ENCODE peak calls at places on chromosomes 11 and 22, in nine cellular contexts. One of them, this sample, is unnamed.

GRCh38 chr11:130554241-130555055 is 106.0 kb downstream of the ADAMTS15 start:
- DNase-seq in RWPE1: peak; percentile 20
- DNase-seq in astrocyte: no peak
- DNase-seq in Calu3: no peak
- DNase-seq in BE2C: no peak
- DNase-seq in AG04450: no peak
- DNase-seq in hepatocyte: no peak
- DNase-seq in CD8-positive, alpha-beta T cell: no peak
- DNase-seq in cardiac muscle cell: no peak
- DNase-seq in this sample: no peak

GRCh38 chr11:82365351-82365750 is 368.3 kb downstream of the FAM181B start:
- DNase-seq in hepatocyte: no peak
- DNase-seq in astrocyte: no peak
- DNase-seq in CD8-positive, alpha-beta T cell: no peak
- DNase-seq in AG04450: no peak
- DNase-seq in RWPE1: no peak
- DNase-seq in cardiac muscle cell: no peak
- DNase-seq in BE2C: no peak
- DNase-seq in Calu3: no peak
- DNase-seq in this sample: no peak

GRCh38 chr22:50141891-50142363 is 28.6 kb upstream of the PANX2 start:
- DNase-seq in astrocyte: no peak
- DNase-seq in BE2C: no peak
- DNase-seq in AG04450: peak; percentile 29
- DNase-seq in hepatocyte: no peak
- DNase-seq in RWPE1: no peak
- DNase-seq in cardiac muscle cell: no peak
- DNase-seq in Calu3: no peak
- DNase-seq in CD8-positive, alpha-beta T cell: no peak
- DNase-seq in this sample: no peak

GRCh38 chr11:128686745-128687177 is 7.1 kb upstream of the FLI1 start:
- DNase-seq in AG04450: no peak
- DNase-seq in hepatocyte: peak; percentile 68
- DNase-seq in cardiac muscle cell: peak; percentile 73
- DNase-seq in CD8-positive, alpha-beta T cell: peak; percentile 60
- DNase-seq in Calu3: no peak
- DNase-seq in astrocyte: no peak
- DNase-seq in BE2C: no peak
- DNase-seq in RWPE1: peak; percentile 47
- DNase-seq in this sample: no peak

GRCh38 chr11:130425156-130425555 is 3.3 kb downstream of the ADAMTS8 start:
- DNase-seq in AG04450: no peak
- DNase-seq in hepatocyte: no peak
- DNase-seq in CD8-positive, alpha-beta T cell: no peak
- DNase-seq in astrocyte: no peak
- DNase-seq in BE2C: no peak
- DNase-seq in Calu3: no peak
- DNase-seq in RWPE1: no peak
- DNase-seq in cardiac muscle cell: no peak
- DNase-seq in this sample: no peak

GRCh38 chr11:129922674-129923073 is 27.3 kb upstream of the NFRKB start:
- DNase-seq in cardiac muscle cell: no peak
- DNase-seq in BE2C: no peak
- DNase-seq in Calu3: no peak
- DNase-seq in RWPE1: no peak
- DNase-seq in CD8-positive, alpha-beta T cell: no peak
- DNase-seq in AG04450: no peak
- DNase-seq in astrocyte: no peak
- DNase-seq in hepatocyte: no peak
- DNase-seq in this sample: no peak

GRCh38 chr22:40413873-40414272 is 43.5 kb downstream of the SGSM3 start:
- DNase-seq in CD8-positive, alpha-beta T cell: no peak
- DNase-seq in cardiac muscle cell: no peak
- DNase-seq in hepatocyte: no peak
- DNase-seq in BE2C: no peak
- DNase-seq in AG04450: no peak
- DNase-seq in RWPE1: no peak
- DNase-seq in Calu3: no peak
- DNase-seq in astrocyte: no peak
- DNase-seq in this sample: no peak

GRCh38 chr11:2940166-2940929 is 11.1 kb upstream of the PHLDA2 start:
- DNase-seq in RWPE1: peak; percentile 59
- DNase-seq in AG04450: no peak
- DNase-seq in cardiac muscle cell: peak; percentile 18
- DNase-seq in hepatocyte: no peak
- DNase-seq in BE2C: no peak
- DNase-seq in CD8-positive, alpha-beta T cell: peak; percentile 30
- DNase-seq in astrocyte: no peak
- DNase-seq in Calu3: peak; percentile 68
- DNase-seq in this sample: peak; percentile 55

GRCh38 chr11:69841170-69841858 is 22.1 kb upstream of the FGF3 start:
- DNase-seq in Calu3: no peak
- DNase-seq in BE2C: no peak
- DNase-seq in cardiac muscle cell: no peak
- DNase-seq in astrocyte: no peak
- DNase-seq in hepatocyte: no peak
- DNase-seq in RWPE1: no peak
- DNase-seq in AG04450: no peak
- DNase-seq in CD8-positive, alpha-beta T cell: no peak
- DNase-seq in this sample: no peak

GRCh38 chr11:93646399-93646798 is 15.1 kb upstream of the CEP295 start:
- DNase-seq in hepatocyte: no peak
- DNase-seq in cardiac muscle cell: no peak
- DNase-seq in RWPE1: no peak
- DNase-seq in BE2C: no peak
- DNase-seq in AG04450: no peak
- DNase-seq in CD8-positive, alpha-beta T cell: no peak
- DNase-seq in Calu3: no peak
- DNase-seq in astrocyte: no peak
- DNase-seq in this sample: no peak

GRCh38 chr11:93652161-93652597 is 9.3 kb upstream of the CEP295 start:
- DNase-seq in BE2C: peak; percentile 36
- DNase-seq in RWPE1: peak; percentile 13
- DNase-seq in cardiac muscle cell: peak; percentile 66
- DNase-seq in CD8-positive, alpha-beta T cell: peak; percentile 39
- DNase-seq in astrocyte: peak; percentile 6
- DNase-seq in Calu3: peak; percentile 52
- DNase-seq in hepatocyte: peak; percentile 43
- DNase-seq in AG04450: no peak
- DNase-seq in this sample: peak; percentile 62

GRCh38 chr11:93645938-93646337 is 15.5 kb upstream of the CEP295 start:
- DNase-seq in cardiac muscle cell: no peak
- DNase-seq in CD8-positive, alpha-beta T cell: no peak
- DNase-seq in Calu3: no peak
- DNase-seq in astrocyte: no peak
- DNase-seq in AG04450: no peak
- DNase-seq in RWPE1: no peak
- DNase-seq in hepatocyte: no peak
- DNase-seq in BE2C: no peak
- DNase-seq in this sample: no peak

GRCh38 chr11:93651052-93651451 is 10.4 kb upstream of the CEP295 start:
- DNase-seq in astrocyte: no peak
- DNase-seq in RWPE1: no peak
- DNase-seq in cardiac muscle cell: no peak
- DNase-seq in BE2C: no peak
- DNase-seq in CD8-positive, alpha-beta T cell: no peak
- DNase-seq in Calu3: no peak
- DNase-seq in AG04450: no peak
- DNase-seq in hepatocyte: no peak
- DNase-seq in this sample: no peak

DNA sequence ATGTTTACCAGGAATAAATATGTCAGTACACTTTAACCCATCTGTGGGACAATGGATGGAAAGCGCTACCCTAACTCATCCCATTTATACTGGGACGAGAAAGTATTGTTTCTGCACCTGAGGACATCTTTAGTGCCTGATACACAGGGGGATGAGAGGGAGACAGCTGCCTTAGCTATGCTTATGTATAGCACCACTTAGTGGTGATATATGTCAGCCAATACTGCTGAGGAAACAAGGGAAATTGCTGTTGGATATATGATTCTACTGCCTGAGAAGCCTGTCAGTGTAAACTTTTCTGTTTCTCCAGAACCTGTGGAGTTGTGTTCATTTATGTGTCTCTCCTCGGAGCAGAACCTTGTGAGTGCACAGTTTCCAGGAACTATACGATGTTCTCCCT is 13.3 kb upstream of the CEP295 start:
- DNase-seq in Calu3: no peak
- DNase-seq in CD8-positive, alpha-beta T cell: no peak
- DNase-seq in RWPE1: no peak
- DNase-seq in astrocyte: peak; percentile 4
- DNase-seq in BE2C: peak; percentile 16
- DNase-seq in AG04450: no peak
- DNase-seq in hepatocyte: peak; percentile 47
- DNase-seq in cardiac muscle cell: peak; percentile 36
- DNase-seq in this sample: peak; percentile 20
- TF ChIP-seq CTCF in Calu3: no peak
- TF ChIP-seq CTCF in CD8-positive, alpha-beta T cell: no peak
- TF ChIP-seq CTCF in RWPE1: no peak
- TF ChIP-seq CTCF in astrocyte: peak; percentile 42
- TF ChIP-seq CTCF in BE2C: peak; percentile 71
- TF ChIP-seq CTCF in AG04450: peak; percentile 50
- TF ChIP-seq CTCF in hepatocyte: peak; percentile 60
- TF ChIP-seq CTCF in cardiac muscle cell: peak; percentile 50
- TF ChIP-seq CTCF in this sample: peak; percentile 71

GRCh38 chr11:57323503-57324153 is 1.1 kb downstream of the TNKS1BP1 start:
- DNase-seq in RWPE1: peak; percentile 20
- DNase-seq in cardiac muscle cell: peak; percentile 52
- DNase-seq in CD8-positive, alpha-beta T cell: no peak
- DNase-seq in astrocyte: peak; percentile 15
- DNase-seq in hepatocyte: peak; percentile 49
- DNase-seq in BE2C: no peak
- DNase-seq in Calu3: no peak
- DNase-seq in AG04450: no peak
- DNase-seq in this sample: peak; percentile 41
- TF ChIP-seq CTCF in RWPE1: no peak
- TF ChIP-seq CTCF in cardiac muscle cell: peak; percentile 21
- TF ChIP-seq CTCF in CD8-positive, alpha-beta T cell: no peak
- TF ChIP-seq CTCF in astrocyte: no peak
- TF ChIP-seq CTCF in hepatocyte: no peak
- TF ChIP-seq CTCF in BE2C: no peak
- TF ChIP-seq CTCF in Calu3: no peak
- TF ChIP-seq CTCF in AG04450: peak; percentile 41
- TF ChIP-seq CTCF in this sample: peak; percentile 50

DNA sequence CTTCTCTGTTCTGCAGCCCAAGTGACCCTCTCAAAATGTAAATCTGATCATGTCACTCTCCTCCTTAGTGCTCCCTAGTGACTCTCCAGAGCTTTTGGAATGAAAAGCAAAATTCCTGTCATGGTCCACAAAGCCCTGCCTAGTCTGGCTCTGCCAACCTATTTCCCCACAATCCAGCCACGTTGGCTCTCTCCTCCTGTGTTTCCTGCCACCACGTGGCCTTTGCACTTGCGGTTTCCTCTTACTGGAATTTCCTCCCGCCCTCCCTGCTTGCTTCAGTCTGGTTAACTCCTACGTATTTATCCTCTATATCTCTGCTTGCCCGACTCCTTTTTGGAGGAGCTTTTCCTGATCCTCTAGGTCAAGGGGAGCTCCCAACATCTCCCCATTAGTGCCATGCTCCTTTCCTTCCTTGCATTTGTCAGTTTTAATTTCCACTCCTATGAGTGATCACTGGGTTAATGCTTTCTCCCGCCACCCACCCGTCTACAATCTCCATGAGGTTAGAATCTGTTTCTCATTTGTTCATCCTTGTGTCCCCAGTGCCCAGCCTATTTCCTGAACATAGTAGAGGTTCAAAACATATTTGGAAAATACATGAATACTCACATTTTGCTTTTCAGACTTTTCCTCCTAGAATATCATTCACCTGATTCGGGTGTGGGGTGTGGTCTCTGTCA is 11.5 kb downstream of the NNMT start:
- DNase-seq in hepatocyte: peak; percentile 17
- DNase-seq in CD8-positive, alpha-beta T cell: no peak
- DNase-seq in RWPE1: no peak
- DNase-seq in BE2C: no peak
- DNase-seq in AG04450: no peak
- DNase-seq in cardiac muscle cell: peak; percentile 98
- DNase-seq in astrocyte: peak; percentile 89
- DNase-seq in Calu3: peak; percentile 56
- DNase-seq in this sample: peak; percentile 87
- TF ChIP-seq CTCF in hepatocyte: no peak
- TF ChIP-seq CTCF in CD8-positive, alpha-beta T cell: no peak
- TF ChIP-seq CTCF in RWPE1: no peak
- TF ChIP-seq CTCF in BE2C: no peak
- TF ChIP-seq CTCF in AG04450: no peak
- TF ChIP-seq CTCF in cardiac muscle cell: no peak
- TF ChIP-seq CTCF in astrocyte: no peak
- TF ChIP-seq CTCF in Calu3: no peak
- TF ChIP-seq CTCF in this sample: no peak

GRCh38 chr11:33829430-33830141 is 55.3 kb upstream of the FBXO3 start:
- DNase-seq in hepatocyte: peak; percentile 63
- DNase-seq in Calu3: peak; percentile 71
- DNase-seq in BE2C: peak; percentile 17
- DNase-seq in CD8-positive, alpha-beta T cell: peak; percentile 50
- DNase-seq in RWPE1: peak; percentile 72
- DNase-seq in AG04450: peak; percentile 39
- DNase-seq in astrocyte: peak; percentile 49
- DNase-seq in cardiac muscle cell: peak; percentile 82
- DNase-seq in this sample: peak; percentile 65

GRCh38 chr11:33830903-33831648 is 56.8 kb upstream of the FBXO3 start:
- DNase-seq in hepatocyte: no peak
- DNase-seq in Calu3: no peak
- DNase-seq in RWPE1: peak; percentile 62
- DNase-seq in CD8-positive, alpha-beta T cell: no peak
- DNase-seq in astrocyte: no peak
- DNase-seq in BE2C: no peak
- DNase-seq in cardiac muscle cell: no peak
- DNase-seq in AG04450: no peak
- DNase-seq in this sample: no peak

GRCh38 chr11:33832676-33833075 is 58.4 kb upstream of the FBXO3 start:
- DNase-seq in cardiac muscle cell: no peak
- DNase-seq in CD8-positive, alpha-beta T cell: no peak
- DNase-seq in hepatocyte: no peak
- DNase-seq in RWPE1: no peak
- DNase-seq in Calu3: no peak
- DNase-seq in astrocyte: no peak
- DNase-seq in AG04450: no peak
- DNase-seq in BE2C: no peak
- DNase-seq in this sample: no peak

DNA sequence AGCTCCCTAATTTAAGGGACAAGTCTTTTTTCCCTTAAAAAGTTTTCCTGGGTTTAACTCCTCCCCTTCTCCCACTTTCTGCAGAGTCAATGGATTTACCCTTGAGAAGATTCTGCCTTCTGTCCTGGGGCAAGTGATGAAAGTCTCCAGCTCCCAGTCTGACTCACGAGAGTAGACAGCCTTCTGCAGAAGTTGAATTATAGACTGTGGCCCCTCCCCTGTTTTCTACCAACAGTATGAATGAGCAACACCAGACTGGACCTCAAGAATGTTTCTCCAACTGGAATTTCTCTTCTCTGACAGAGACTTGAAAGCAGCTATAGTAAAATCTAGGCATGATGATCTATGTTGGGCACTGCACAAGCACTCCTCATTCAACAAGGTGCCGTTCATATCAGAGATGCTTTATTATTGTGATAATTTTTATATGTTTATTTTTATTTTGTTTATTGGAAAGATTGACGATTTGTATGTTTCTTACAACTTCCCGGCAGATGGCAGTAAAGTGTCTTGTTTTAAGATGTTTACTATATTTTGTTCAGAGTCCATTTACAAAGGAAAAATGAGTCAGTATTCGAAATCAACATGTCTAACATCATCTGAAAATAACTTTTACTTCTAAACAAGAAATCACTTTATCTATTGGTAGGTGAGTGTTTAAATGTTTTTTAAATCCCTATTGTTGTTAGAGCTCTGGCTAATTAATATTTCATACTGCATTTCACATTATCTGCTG is 56.6 kb downstream of the LMO2 start:
- DNase-seq in BE2C: no peak
- DNase-seq in hepatocyte: peak; percentile 73
- DNase-seq in cardiac muscle cell: peak; percentile 66
- DNase-seq in Calu3: no peak
- DNase-seq in astrocyte: peak; percentile 74
- DNase-seq in AG04450: peak; percentile 13
- DNase-seq in RWPE1: peak; percentile 44
- DNase-seq in CD8-positive, alpha-beta T cell: no peak
- DNase-seq in this sample: peak; percentile 84
- TF ChIP-seq CTCF in BE2C: peak; percentile 25
- TF ChIP-seq CTCF in hepatocyte: peak; percentile 55
- TF ChIP-seq CTCF in cardiac muscle cell: peak; percentile 23
- TF ChIP-seq CTCF in Calu3: peak; percentile 15
- TF ChIP-seq CTCF in astrocyte: peak; percentile 19
- TF ChIP-seq CTCF in AG04450: peak; percentile 36
- TF ChIP-seq CTCF in RWPE1: peak; percentile 48
- TF ChIP-seq CTCF in CD8-positive, alpha-beta T cell: peak; percentile 21
- TF ChIP-seq CTCF in this sample: peak; percentile 77

This sample was measured in HFFc6.